ENCODE peak calls at places on chromosomes 12 and 14, in ten cellular contexts. X is spleen; I is small intestine; P is SJCRH30; W is CD8-positive, alpha-beta T cell; L is substantia nigra; V is dorsolateral prefrontal cortex; N is RWPE1; F is H9; B is heart right ventricle. S is an unnamed sample.

GRCh38 chr12:1872448-1872847 is 46.0 kb downstream of the CACNA2D4 start:
- DNase-seq in X (no peak), I (no peak), P (no peak), W (no peak), L (no peak), V (no peak), N (no peak), F (no peak), B (no peak), S (no peak)

GRCh38 chr12:1350934-1351240 is 243.5 kb downstream of the FBXL14 start:
- DNase-seq in X (no peak), I (no peak), P (peak; percentile 21), W (no peak), L (no peak), V (no peak), N (no peak), F (no peak), B (no peak), S (no peak)

GRCh38 chr14:77609902-77610301 is 6.5 kb downstream of the SPTLC2 start:
- DNase-seq in X (no peak), I (no peak), P (no peak), W (no peak), L (no peak), V (no peak), N (no peak), F (no peak), B (no peak), S (no peak)

GRCh38 chr14:102264775-102265174 is 40.2 kb downstream of the MOK start:
- DNase-seq in X (no peak), I (no peak), P (no peak), W (no peak), L (no peak), V (no peak), N (no peak), F (no peak), B (peak; percentile 34), S (no peak)

GRCh38 chr14:36604757-36605505 is 22.5 kb upstream of the NKX2-8 start:
- DNase-seq in X (no peak), I (peak; percentile 81), P (peak; percentile 86), W (no peak), L (peak; percentile 47), V (no peak), N (peak; percentile 76), F (peak; percentile 69), B (no peak), S (peak; percentile 91)

GRCh38 chr12:114339626-114340025 is 66.3 kb downstream of the TBX5 start:
- DNase-seq in X (no peak), I (no peak), P (no peak), W (no peak), L (no peak), V (no peak), N (no peak), F (no peak), B (no peak), S (no peak)

GRCh38 chr12:118603610-118604361 is 227.4 kb downstream of the SUDS3 start:
- DNase-seq in X (no peak), I (no peak), P (no peak), W (no peak), L (no peak), V (no peak), N (no peak), F (no peak), B (no peak), S (no peak)

GRCh38 chr12:11885261-11886038 is 185.3 kb upstream of the BCL2L14 start:
- DNase-seq in X (no peak), I (peak; percentile 83), P (peak; percentile 11), W (no peak), L (no peak), V (no peak), N (peak; percentile 82), F (no peak), B (no peak), S (no peak)

GRCh38 chr12:72677187-72677586 is 405.0 kb downstream of the TRHDE start:
- DNase-seq in X (no peak), I (no peak), P (no peak), W (no peak), L (no peak), V (no peak), N (no peak), F (no peak), B (no peak), S (no peak)

GRCh38 chr14:88166616-88167015 is 156.5 kb downstream of the KCNK10 start:
- DNase-seq in X (no peak), I (peak; percentile 21), P (no peak), W (no peak), L (no peak), V (no peak), N (peak; percentile 12), F (no peak), B (no peak), S (no peak)

GRCh38 chr14:39264558-39264957 is 30.8 kb downstream of the MIA2 start:
- DNase-seq in X (no peak), I (no peak), P (peak; percentile 6), W (no peak), L (no peak), V (no peak), N (no peak), F (no peak), B (no peak), S (no peak)

GRCh38 chr12:21371050-21371449 is 1.7 kb upstream of the IAPP start:
- DNase-seq in X (no peak), I (no peak), P (peak; percentile 1), W (no peak), L (no peak), V (no peak), N (no peak), F (no peak), B (no peak), S (no peak)

GRCh38 chr14:103727313-103728000 is 11.8 kb downstream of the ZFYVE21 start:
- DNase-seq in X (no peak), I (peak; percentile 76), P (no peak), W (no peak), L (no peak), V (peak; percentile 67), N (no peak), F (peak; percentile 68), B (peak; percentile 12), S (peak; percentile 85)

GRCh38 chr14:65345264-65345663 is 67.3 kb upstream of the FUT8 start:
- DNase-seq in X (no peak), I (no peak), P (no peak), W (no peak), L (no peak), V (no peak), N (no peak), F (no peak), B (no peak), S (no peak)
- H3K27ac ChIP-seq in X (no peak overlapping the region), I (no peak overlapping the region), P (no peak overlapping the region), W (no peak overlapping the region), L (no peak overlapping the region), V (no peak overlapping the region), N (no peak overlapping the region), F (no peak overlapping the region), B (no peak overlapping the region), S (no peak overlapping the region)

GRCh38 chr12:102501773-102502172 is 21.4 kb upstream of the IGF1 start:
- DNase-seq in X (no peak), I (no peak), P (no peak), W (no peak), L (no peak), V (no peak), N (no peak), F (no peak), B (no peak), S (no peak)
- H3K27ac ChIP-seq in X (peak overlapping the region; percentile 13), I (no peak overlapping the region), P (no peak overlapping the region), W (no peak overlapping the region), L (no peak overlapping the region), V (no peak overlapping the region), N (no peak overlapping the region), F (no peak overlapping the region), B (no peak overlapping the region), S (no peak overlapping the region)

GRCh38 chr12:93200291-93200917 is 177.3 kb upstream of the NUDT4 start:
- DNase-seq in X (no peak), I (no peak), P (peak; percentile 6), W (no peak), L (no peak), V (no peak), N (no peak), F (no peak), B (no peak), S (no peak)

GRCh38 chr12:93195511-93195910 is 182.2 kb upstream of the NUDT4 start:
- DNase-seq in X (no peak), I (no peak), P (no peak), W (no peak), L (no peak), V (no peak), N (no peak), F (no peak), B (no peak), S (no peak)

GRCh38 chr12:93198086-93198485 is 179.6 kb upstream of the NUDT4 start:
- DNase-seq in X (no peak), I (no peak), P (no peak), W (no peak), L (no peak), V (no peak), N (peak; percentile 37), F (no peak), B (no peak), S (no peak)

GRCh38 chr12:93199831-93200236 is 177.9 kb upstream of the NUDT4 start:
- DNase-seq in X (no peak), I (no peak), P (peak; percentile 9), W (no peak), L (no peak), V (no peak), N (no peak), F (no peak), B (no peak), S (no peak)

GRCh38 chr12:93197067-93197593 is 180.6 kb upstream of the NUDT4 start:
- DNase-seq in X (no peak), I (no peak), P (no peak), W (no peak), L (no peak), V (no peak), N (no peak), F (no peak), B (no peak), S (no peak)
- H3K27ac ChIP-seq in X (no peak overlapping the region), I (no peak overlapping the region), P (no peak overlapping the region), W (no peak overlapping the region), L (no peak overlapping the region), V (no peak overlapping the region), N (no peak overlapping the region), F (no peak overlapping the region), B (no peak overlapping the region), S (no peak overlapping the region)

DNA sequence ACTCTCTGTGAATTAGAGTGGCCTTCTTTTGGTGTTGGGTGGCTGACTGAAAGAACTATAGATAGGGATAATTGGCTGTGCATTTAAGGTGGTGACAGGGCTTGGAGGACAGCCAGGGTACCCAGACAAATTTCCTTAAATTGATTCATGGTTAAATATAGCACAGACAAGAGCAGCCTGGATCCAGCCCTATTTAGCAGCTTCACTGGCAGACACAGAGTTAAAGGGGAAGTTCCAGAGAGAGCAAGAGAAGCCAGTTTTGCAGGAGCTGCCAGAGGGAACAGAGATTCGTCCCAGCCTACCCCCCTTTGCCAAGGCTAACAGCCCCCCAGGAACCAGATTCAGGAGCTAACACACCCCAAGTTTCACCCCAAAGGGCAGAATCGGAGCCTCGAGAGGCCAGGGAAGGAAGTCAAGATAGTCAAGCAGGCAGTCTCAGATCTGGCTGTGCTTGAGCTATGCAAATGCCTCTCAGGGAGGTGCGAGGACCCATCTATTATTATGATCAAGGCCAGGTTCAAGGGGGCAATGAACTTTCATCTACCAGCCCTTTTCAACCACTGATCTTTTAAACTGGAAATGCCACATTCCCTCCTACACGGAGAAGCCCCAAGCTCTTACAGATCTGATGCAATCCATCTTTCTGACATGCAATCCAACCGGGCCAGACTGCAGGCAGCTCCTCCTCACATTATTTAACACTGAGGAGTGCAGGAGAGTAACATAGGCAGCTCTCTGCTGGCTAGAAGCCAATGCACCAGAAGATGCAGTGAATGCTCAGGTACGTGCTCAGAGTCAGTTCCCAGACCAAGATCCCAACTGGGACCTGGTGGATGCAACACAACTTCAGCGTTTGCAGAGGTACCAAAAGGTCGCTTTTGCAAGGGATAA is 58.2 kb downstream of the DHRS2 start:
- DNase-seq in X (no peak), I (no peak), P (no peak), W (no peak), L (no peak), V (no peak), N (peak; percentile 16), F (peak; percentile 40), B (no peak), S (peak; percentile 75)
- H3K27ac ChIP-seq in X (peak overlapping the region; percentile 54), I (no peak overlapping the region), P (no peak overlapping the region), W (no peak overlapping the region), L (no peak overlapping the region), V (no peak overlapping the region), N (no peak overlapping the region), F (no peak overlapping the region), B (no peak overlapping the region), S (peak overlapping the region; percentile 71)